ENCODE peak calls at places on chromosome 10, in eight cellular contexts. R is stomach, L is sigmoid colon, D is HCT116, G is left ventricle myocardium inferior, S is hepatocyte, Z is ovary, J is pancreas. V is an unnamed sample.

GRCh38 chr10:118927317-118927716 is 102.2 kb upstream of the NANOS1 start:
- DNase-seq in R (no peak), L (no peak), D (no peak), G (no peak), S (no peak), Z (no peak), J (no peak), V (no peak)

GRCh38 chr10:102327641-102328040 is 67.9 kb upstream of the NFKB2 start:
- DNase-seq in R (no peak), L (no peak), D (no peak), G (no peak), S (no peak), Z (no peak), J (no peak), V (no peak)

GRCh38 chr10:32318476-32318896 is 28.5 kb downstream of the EPC1 start:
- DNase-seq in R (no peak), L (no peak), D (no peak), G (no peak), S (no peak), Z (no peak), J (no peak), V (no peak)

GRCh38 chr10:33289776-33290175 is 44.7 kb downstream of the NRP1 start:
- DNase-seq in R (no peak), L (no peak), D (no peak), G (no peak), S (no peak), Z (no peak), J (no peak), V (no peak)

GRCh38 chr10:89861584-89862287 is 160.3 kb downstream of the KIF20B start:
- DNase-seq in R (no peak), L (no peak), D (peak; percentile 40), G (no peak), S (peak; percentile 49), Z (no peak), J (no peak), V (no peak)

GRCh38 chr10:124701435-124701834 is 42.7 kb downstream of the FAM53B start:
- DNase-seq in R (peak; percentile 88), L (peak; percentile 95), D (no peak), G (peak; percentile 95), S (no peak), Z (peak; percentile 99), J (peak; percentile 83), V (no peak)

GRCh38 chr10:122294006-122294405 is 22.9 kb downstream of the BTBD16 start:
- DNase-seq in R (no peak), L (no peak), D (no peak), G (no peak), S (peak; percentile 39), Z (no peak), J (no peak), V (no peak)

GRCh38 chr10:26621889-26622681 is 75.4 kb upstream of the PDSS1 start:
- DNase-seq in R (peak; percentile 85), L (peak; percentile 73), D (no peak), G (peak; percentile 38), S (peak; percentile 63), Z (no peak), J (peak; percentile 12), V (peak; percentile 89)

GRCh38 chr10:101031796-101032636 is 982 bp downstream of the SFXN3 start:
- DNase-seq in R (peak; percentile 79), L (peak; percentile 90), D (no peak), G (peak; percentile 87), S (peak; percentile 89), Z (peak; percentile 75), J (peak; percentile 59), V (peak; percentile 97)

GRCh38 chr10:132602610-132603009 is 65.0 kb downstream of the INPP5A start:
- DNase-seq in R (no peak), L (no peak), D (no peak), G (no peak), S (no peak), Z (no peak), J (no peak), V (peak; percentile 5)

GRCh38 chr10:76113952-76114351 is 682.5 kb downstream of the LRMDA start:
- DNase-seq in R (no peak), L (no peak), D (no peak), G (no peak), S (no peak), Z (no peak), J (no peak), V (no peak)

DNA sequence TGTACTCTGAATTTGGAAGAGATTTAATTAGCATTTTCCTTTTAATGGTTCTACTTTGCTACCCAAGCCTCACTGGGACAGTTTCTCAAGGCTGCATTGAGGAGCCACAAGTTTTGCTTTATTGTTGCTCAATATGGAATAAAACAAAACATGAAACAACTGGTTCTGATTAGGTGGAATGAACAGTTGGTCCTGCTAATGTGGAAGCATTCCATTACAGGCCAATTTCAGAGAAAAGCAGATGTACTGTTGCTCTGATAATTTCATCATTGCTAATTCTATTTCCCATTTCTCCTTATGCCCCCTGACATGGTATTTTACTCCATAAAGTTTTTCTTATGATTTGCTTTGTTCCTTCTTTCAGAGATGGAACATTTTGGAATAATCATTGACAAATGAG is 66.0 kb upstream of the PAPSS2 start:
- DNase-seq in R (no peak), L (no peak), D (no peak), G (no peak), S (no peak), Z (no peak), J (no peak), V (no peak)
- H3K27ac ChIP-seq in R (no peak overlapping the region), L (no peak overlapping the region), D (no peak overlapping the region), G (no peak overlapping the region), S (no peak overlapping the region), Z (no peak overlapping the region), J (no peak overlapping the region), V (no peak overlapping the region)

DNA sequence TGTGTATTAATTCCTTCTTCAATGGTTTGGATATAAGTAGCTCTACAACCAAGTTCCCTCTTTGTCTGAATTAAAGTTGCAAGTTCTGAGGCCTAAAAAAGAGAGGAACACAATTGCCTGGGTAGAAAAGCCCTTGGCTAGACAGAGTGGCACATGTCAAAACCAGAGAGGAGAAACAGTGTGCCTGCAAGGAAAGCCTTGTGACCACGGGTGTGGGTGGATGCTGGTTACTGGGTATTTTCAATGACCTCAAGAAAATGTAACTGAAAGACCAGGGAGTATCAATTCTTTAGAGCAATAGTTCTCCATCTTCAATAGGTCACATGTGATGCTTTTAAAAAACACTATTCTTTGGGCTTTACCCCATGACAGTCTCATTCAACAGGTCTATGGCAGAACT is 148.3 kb downstream of the SVIL start:
- DNase-seq in R (no peak), L (no peak), D (no peak), G (no peak), S (no peak), Z (no peak), J (no peak), V (no peak)
- H3K4me3 ChIP-seq in R (no peak overlapping the region), L (no peak overlapping the region), D (no peak overlapping the region), G (no peak overlapping the region), S (no peak overlapping the region), Z (no peak overlapping the region), J (no peak overlapping the region), V (no peak overlapping the region)

GRCh38 chr10:5014936-5015335 is 11.3 kb upstream of the AKR1C2 start:
- DNase-seq in R (no peak), L (no peak), D (no peak), G (no peak), S (no peak), Z (no peak), J (peak; percentile 32), V (peak; percentile 22)
- TF ChIP-seq CTCF in R (no peak), L (no peak), D (peak; percentile 33), G (peak; percentile 41), S (no peak), Z (no peak), J (peak; percentile 7), V (no peak)

DNA sequence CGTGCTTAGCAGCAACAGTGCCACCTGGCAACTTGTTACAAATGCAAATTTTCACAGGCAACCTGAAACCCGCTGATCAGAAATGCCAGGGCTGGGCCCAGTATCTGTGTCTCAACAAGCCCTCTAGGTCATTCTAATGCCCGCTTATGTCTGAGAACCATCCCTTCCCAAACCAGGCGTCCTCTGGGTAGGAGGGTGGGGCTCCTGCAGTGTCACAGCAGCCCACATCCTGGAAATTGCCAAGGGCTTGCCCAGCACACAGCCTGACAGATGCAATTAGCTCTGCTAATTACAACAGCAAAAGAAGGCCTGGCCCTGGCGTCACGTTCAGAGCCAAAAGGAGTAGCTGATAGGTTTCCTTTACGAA is 15.9 kb downstream of the ITPRIP start:
- DNase-seq in R (no peak), L (peak; percentile 66), D (no peak), G (no peak), S (no peak), Z (peak; percentile 13), J (no peak), V (no peak)
- H3K27ac ChIP-seq in R (peak overlapping the region; percentile 46), L (no peak overlapping the region), D (no peak overlapping the region), G (peak overlapping the region; percentile 99), S (no peak overlapping the region), Z (no peak overlapping the region), J (no peak overlapping the region), V (peak overlapping the region; percentile 100)

GRCh38 chr10:117135026-117135372 is 3.1 kb downstream of the VAX1 start:
- DNase-seq in R (no peak), L (no peak), D (no peak), G (no peak), S (no peak), Z (no peak), J (no peak), V (no peak)
- H3K4me3 ChIP-seq in R (no peak overlapping the region), L (no peak overlapping the region), D (no peak overlapping the region), G (peak overlapping the region; percentile 47), S (no peak overlapping the region), Z (no peak overlapping the region), J (no peak overlapping the region), V (no peak overlapping the region)